ENCODE peak calls at places on chromosomes 3 and 15, in four cellular contexts. S, Y, H and C are unnamed samples.
A peak's percentile ranks its signal among the peaks of the same experiment; 100 is the strongest.

GRCh38 chr15:78671626-78672211 is 30.7 kb upstream of the CHRNB4 start:
- DNase-seq in S (no peak), Y (no peak), H (no peak), C (peak; percentile 30)

GRCh38 chr3:51799879-51800757 is 21.1 kb upstream of the IQCF6 start:
- DNase-seq in S (peak; percentile 63), Y (no peak), H (peak; percentile 56), C (no peak)

GRCh38 chr15:25346371-25346770 is 92.5 kb downstream of the UBE3A start:
- DNase-seq in S (no peak), Y (no peak), H (no peak), C (no peak)

GRCh38 chr3:156548041-156548687 is 6.8 kb downstream of the SSR3 start:
- DNase-seq in S (no peak), Y (no peak), H (no peak), C (no peak)

GRCh38 chr3:144394052-144394451 is 422.4 kb downstream of the DIPK2A start:
- DNase-seq in S (no peak), Y (no peak), H (no peak), C (no peak)

GRCh38 chr3:195046441-195046840 is 224.5 kb downstream of the XXYLT1 start:
- DNase-seq in S (no peak), Y (no peak), H (no peak), C (no peak)

GRCh38 chr15:77808077-77808476 is 175.4 kb upstream of the LINGO1 start:
- DNase-seq in S (no peak), Y (no peak), H (no peak), C (no peak)

GRCh38 chr3:88141458-88142083 is 8.2 kb upstream of the C3orf38 start:
- DNase-seq in S (no peak), Y (no peak), H (no peak), C (no peak)

GRCh38 chr3:132399054-132399929 is 18.0 kb upstream of the DNAJC13 start:
- DNase-seq in S (peak; percentile 2), Y (no peak), H (peak; percentile 70), C (peak; percentile 44)

GRCh38 chr3:170511371-170511770 is 74.5 kb downstream of the SLC7A14 start:
- DNase-seq in S (no peak), Y (no peak), H (no peak), C (no peak)